ENCODE peak calls at places on chromosomes 6 and 20, in ten cellular contexts. D is fibroblast of the aortic adventitia, W is IMR-90, R is lung, C is brain microvascular endothelial cell, M is ovary, Y is ascending aorta, Q is AG10803, E is kidney epithelial cell, V is astrocyte of the spinal cord. K is an unnamed sample.

GRCh38 chr20:21608777-21609176 is 94.9 kb upstream of the NKX2-2 start:
- DNase-seq in D (no peak), W (no peak), R (no peak), C (no peak), M (no peak), Y (no peak), Q (no peak), E (no peak), V (no peak), K (no peak)

GRCh38 chr6:115221185-115221584 is 839.5 kb downstream of the FRK start:
- DNase-seq in D (no peak), W (no peak), R (no peak), C (no peak), M (no peak), Y (no peak), Q (no peak), E (no peak), V (no peak), K (no peak)

GRCh38 chr6:6660339-6661045 is 72.0 kb downstream of the LY86 start:
- DNase-seq in D (no peak), W (no peak), R (no peak), C (no peak), M (no peak), Y (no peak), Q (no peak), E (no peak), V (no peak), K (no peak)

GRCh38 chr6:106702451-106703110 is 73.2 kb downstream of the QRSL1 start:
- DNase-seq in D (no peak), W (no peak), R (no peak), C (no peak), M (no peak), Y (no peak), Q (no peak), E (peak), V (no peak), K (no peak)

GRCh38 chr20:18019068-18019467 is 38.6 kb downstream of the OVOL2 start:
- DNase-seq in D (peak), W (peak), R (no peak), C (peak), M (no peak), Y (no peak), Q (peak), E (no peak), V (no peak), K (no peak)

GRCh38 chr6:35078226-35078850 is 62.8 kb downstream of the TCP11 start:
- DNase-seq in D (no peak), W (no peak), R (no peak), C (no peak), M (no peak), Y (peak), Q (no peak), E (no peak), V (no peak), K (no peak)

GRCh38 chr20:3782597-3782996 is 1.3 kb upstream of the SPEF1 start:
- DNase-seq in D (no peak), W (no peak), R (no peak), C (no peak), M (no peak), Y (no peak), Q (no peak), E (no peak), V (no peak), K (no peak)

GRCh38 chr6:157811476-157812173 is 11.4 kb upstream of the SNX9 start:
- DNase-seq in D (peak), W (peak), R (no peak), C (peak), M (no peak), Y (no peak), Q (no peak), E (no peak), V (peak), K (no peak)

GRCh38 chr20:59075934-59076508 is 33.4 kb upstream of the PRELID3B start:
- DNase-seq in D (no peak), W (no peak), R (no peak), C (no peak), M (no peak), Y (no peak), Q (no peak), E (no peak), V (no peak), K (no peak)

GRCh38 chr6:105726902-105727655 is 324.2 kb upstream of the PREP start:
- DNase-seq in D (peak), W (peak), R (no peak), C (no peak), M (no peak), Y (no peak), Q (peak), E (no peak), V (no peak), K (peak)

GRCh38 chr6:25278914-25279747 is at the start of gene CARMIL1:
- DNase-seq in D (peak), W (peak), R (peak), C (peak), M (peak), Y (peak), Q (peak), E (no peak), V (peak), K (peak)

GRCh38 chr6:170295519-170296422 is 4.9 kb upstream of the DLL1 start:
- DNase-seq in D (no peak), W (no peak), R (no peak), C (no peak), M (no peak), Y (no peak), Q (no peak), E (no peak), V (no peak), K (peak)

GRCh38 chr20:36311141-36311853 is 5.2 kb downstream of the DLGAP4 start:
- DNase-seq in D (no peak), W (no peak), R (no peak), C (no peak), M (no peak), Y (no peak), Q (no peak), E (no peak), V (no peak), K (peak)

GRCh38 chr20:47350691-47351545 is 5.6 kb downstream of the ZMYND8 start:
- DNase-seq in D (no peak), W (no peak), R (no peak), C (no peak), M (no peak), Y (no peak), Q (no peak), E (no peak), V (no peak), K (no peak)

GRCh38 chr6:118893095-118893881 is 664 bp upstream of the ASF1A start:
- DNase-seq in D (peak), W (peak), R (peak), C (peak), M (no peak), Y (no peak), Q (peak), E (no peak), V (peak), K (peak)

GRCh38 chr6:43983632-43984031 is 143.6 kb downstream of the MRPL14 start:
- DNase-seq in D (no peak), W (no peak), R (no peak), C (no peak), M (no peak), Y (no peak), Q (no peak), E (no peak), V (no peak), K (no peak)

GRCh38 chr6:39401376-39401775 is 78.9 kb upstream of the KCNK16 start:
- DNase-seq in D (no peak), W (no peak), R (no peak), C (no peak), M (no peak), Y (no peak), Q (no peak), E (no peak), V (no peak), K (no peak)

GRCh38 chr20:62699741-62700140 is 8.9 kb upstream of the NTSR1 start:
- DNase-seq in D (no peak), W (no peak), R (no peak), C (no peak), M (no peak), Y (no peak), Q (no peak), E (no peak), V (no peak), K (no peak)

GRCh38 chr6:36840471-36841461 is 1.5 kb upstream of the CPNE5 start:
- DNase-seq in D (no peak), W (no peak), R (no peak), C (no peak), M (peak), Y (no peak), Q (no peak), E (no peak), V (no peak), K (no peak)

GRCh38 chr6:155162682-155163081 is 101.1 kb upstream of the CLDN20 start:
- DNase-seq in D (peak), W (peak), R (no peak), C (no peak), M (no peak), Y (no peak), Q (peak), E (no peak), V (no peak), K (no peak)

GRCh38 chr20:63128956-63129355 is 87.0 kb downstream of the YTHDF1 start:
- DNase-seq in D (no peak), W (no peak), R (no peak), C (no peak), M (no peak), Y (no peak), Q (no peak), E (no peak), V (no peak), K (no peak)

GRCh38 chr6:41596096-41596685 is 42.1 kb upstream of the MDFI start:
- DNase-seq in D (no peak), W (no peak), R (no peak), C (no peak), M (no peak), Y (no peak), Q (no peak), E (no peak), V (no peak), K (no peak)

GRCh38 chr20:4108495-4109306 is 93.3 kb upstream of the RNF24 start:
- DNase-seq in D (peak), W (peak), R (peak), C (peak), M (peak), Y (no peak), Q (peak), E (no peak), V (peak), K (peak)

GRCh38 chr20:17570347-17571152 is 675 bp downstream of the DSTN start:
- DNase-seq in D (peak), W (peak), R (peak), C (no peak), M (peak), Y (no peak), Q (peak), E (no peak), V (peak), K (no peak)

GRCh38 chr6:10613077-10613476 is 81.3 kb downstream of the C6orf52 start:
- DNase-seq in D (peak), W (peak), R (no peak), C (no peak), M (no peak), Y (no peak), Q (no peak), E (no peak), V (peak), K (peak)

GRCh38 chr20:1660263-1660662 is 2.7 kb upstream of the SIRPG start:
- DNase-seq in D (no peak), W (no peak), R (no peak), C (no peak), M (no peak), Y (no peak), Q (no peak), E (no peak), V (no peak), K (no peak)

GRCh38 chr20:63433351-63433750 is 39.1 kb downstream of the KCNQ2 start:
- DNase-seq in D (no peak), W (no peak), R (no peak), C (no peak), M (no peak), Y (no peak), Q (no peak), E (no peak), V (no peak), K (no peak)

GRCh38 chr20:22866757-22867425 is 168.2 kb upstream of the SSTR4 start:
- DNase-seq in D (peak), W (no peak), R (no peak), C (peak), M (no peak), Y (no peak), Q (no peak), E (no peak), V (peak), K (peak)

GRCh38 chr6:74932214-74932923 is 273.5 kb downstream of the COL12A1 start:
- DNase-seq in D (peak), W (peak), R (no peak), C (no peak), M (no peak), Y (no peak), Q (no peak), E (no peak), V (no peak), K (no peak)

GRCh38 chr20:9068896-9069663 is at the start of gene PLCB4:
- DNase-seq in D (peak), W (peak), R (no peak), C (peak), M (peak), Y (no peak), Q (peak), E (peak), V (peak), K (peak)

GRCh38 chr20:5504061-5504739 is 187.4 kb upstream of the PROKR2 start:
- DNase-seq in D (peak), W (no peak), R (peak), C (peak), M (peak), Y (no peak), Q (peak), E (no peak), V (peak), K (peak)
- H3K4me3 ChIP-seq in D (peak), W (peak), R (peak), C (peak), M (peak), Y (peak), Q (peak), E (peak), V (peak), K (peak)

DNA sequence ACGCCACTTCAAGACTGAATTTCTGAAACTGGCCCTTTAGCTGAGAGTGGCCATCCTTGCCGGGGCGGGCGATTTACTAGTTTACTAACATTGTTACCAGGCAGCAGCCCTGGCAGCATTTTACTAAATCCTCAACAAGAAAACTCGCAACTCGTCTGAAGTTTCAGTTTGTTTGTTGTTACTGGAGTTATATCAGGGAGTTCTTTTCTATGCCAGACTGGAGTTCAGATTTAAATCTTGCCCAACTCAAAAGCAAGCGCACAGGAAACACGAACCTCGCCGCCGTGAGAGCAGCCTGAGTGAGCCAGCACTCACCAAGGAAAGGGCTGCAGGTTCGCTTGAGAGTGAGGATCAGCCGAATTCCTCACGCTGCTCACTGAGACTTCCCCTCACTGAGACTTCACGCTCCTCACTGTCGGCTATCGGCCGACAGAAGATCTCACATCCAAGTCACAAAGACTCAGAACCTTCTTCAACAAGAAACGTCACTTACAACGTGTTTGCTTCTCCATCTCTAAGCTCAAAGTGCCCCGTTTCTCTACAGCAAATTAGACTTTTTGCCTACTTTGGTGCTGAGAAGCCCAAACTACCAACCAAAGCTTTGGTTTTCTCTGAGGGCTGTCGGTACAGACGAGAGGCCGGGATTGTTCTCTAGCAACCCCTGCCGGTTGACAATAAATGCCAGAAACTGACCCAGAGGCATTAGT is 78.9 kb downstream of the OLIG3 start:
- DNase-seq in D (peak), W (peak), R (peak), C (peak), M (peak), Y (no peak), Q (peak), E (peak), V (peak), K (peak)
- TF ChIP-seq CTCF in D (peak), W (peak), R (peak), C (peak), M (peak), Y (peak), Q (peak), E (peak), V (peak), K (peak)

GRCh38 chr6:108171918-108172516 is 6.2 kb downstream of the NR2E1 start:
- DNase-seq in D (no peak), W (no peak), R (no peak), C (no peak), M (no peak), Y (no peak), Q (no peak), E (no peak), V (no peak), K (no peak)
- H3K4me3 ChIP-seq in D (no peak), W (no peak), R (no peak), C (no peak), M (no peak), Y (no peak), Q (no peak), E (no peak), V (no peak), K (no peak)

GRCh38 chr6:103122766-103123601 is 1729.5 kb downstream of the GRIK2 start:
- DNase-seq in D (peak), W (peak), R (peak), C (peak), M (no peak), Y (no peak), Q (peak), E (peak), V (peak), K (no peak)
- TF ChIP-seq CTCF in D (no peak), W (peak), R (peak), C (peak), M (no peak), Y (no peak), Q (peak), E (peak), V (peak), K (no peak)

DNA sequence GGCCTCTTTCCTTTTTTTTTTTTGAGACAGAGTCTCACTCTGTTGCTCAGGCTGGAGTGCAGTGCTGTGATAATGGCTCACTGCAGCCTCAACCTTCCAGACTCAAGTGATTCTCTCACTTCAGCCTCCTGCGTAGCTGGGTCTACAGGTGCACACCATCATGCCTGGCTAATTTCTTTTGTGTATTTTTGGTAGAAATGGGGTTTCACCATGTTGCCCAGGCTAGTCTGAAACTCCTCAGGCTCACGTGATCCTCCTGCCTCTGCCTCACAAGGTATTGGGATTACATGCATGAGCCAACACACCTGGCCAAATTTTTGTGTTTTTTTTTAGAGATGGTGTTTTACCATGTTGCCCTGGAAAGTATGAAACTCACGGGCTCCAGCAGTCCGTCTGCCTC is 29.3 kb downstream of the SRC start:
- DNase-seq in D (no peak), W (no peak), R (no peak), C (no peak), M (no peak), Y (no peak), Q (no peak), E (no peak), V (no peak), K (no peak)
- H3K4me3 ChIP-seq in D (no peak), W (no peak), R (no peak), C (no peak), M (no peak), Y (no peak), Q (no peak), E (no peak), V (no peak), K (no peak)

GRCh38 chr6:21935561-21936028 is 342.0 kb downstream of the SOX4 start:
- DNase-seq in D (peak), W (peak), R (peak), C (peak), M (no peak), Y (no peak), Q (peak), E (no peak), V (peak), K (peak)
- TF ChIP-seq CTCF in D (peak), W (peak), R (peak), C (peak), M (no peak), Y (no peak), Q (peak), E (peak), V (peak), K (peak)

GRCh38 chr20:29874476-29875202 is 1382.8 kb upstream of the DEFB115 start:
- DNase-seq in D (no peak), W (no peak), R (no peak), C (no peak), M (no peak), Y (no peak), Q (no peak), E (no peak), V (no peak), K (no peak)

GRCh38 chr20:29878777-29879442 is 1378.6 kb upstream of the DEFB115 start:
- DNase-seq in D (no peak), W (no peak), R (no peak), C (no peak), M (no peak), Y (no peak), Q (no peak), E (no peak), V (no peak), K (no peak)

GRCh38 chr20:29876911-29877285 is 1380.6 kb upstream of the DEFB115 start:
- DNase-seq in D (no peak), W (no peak), R (no peak), C (no peak), M (no peak), Y (no peak), Q (no peak), E (no peak), V (no peak), K (no peak)

GRCh38 chr20:29878281-29878741 is 1379.2 kb upstream of the DEFB115 start:
- DNase-seq in D (no peak), W (no peak), R (no peak), C (no peak), M (no peak), Y (no peak), Q (no peak), E (no peak), V (no peak), K (no peak)

DNA sequence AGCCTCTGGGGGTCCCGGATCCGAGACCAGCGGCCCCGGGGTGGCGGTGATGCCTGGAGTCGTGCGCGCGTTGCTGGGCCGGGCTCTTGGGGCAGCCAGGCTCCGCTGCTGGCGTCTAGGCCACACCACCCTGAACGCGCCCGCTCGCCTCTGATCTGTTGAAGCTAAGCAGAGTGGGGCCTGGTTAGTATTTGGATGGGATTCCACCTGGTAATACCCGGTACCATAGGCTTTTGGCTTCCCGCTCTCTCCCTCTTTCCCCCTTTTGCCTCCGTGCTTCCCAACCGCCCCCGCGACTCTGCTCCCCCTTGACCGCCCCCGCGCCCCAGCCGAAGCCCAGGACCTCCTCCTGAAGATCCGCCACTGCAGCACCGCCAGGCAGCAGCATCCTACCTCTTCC is 1383.5 kb upstream of the DEFB115 start:
- DNase-seq in D (peak), W (peak), R (no peak), C (peak), M (no peak), Y (no peak), Q (peak), E (no peak), V (peak), K (peak)
- H3K4me3 ChIP-seq in D (peak), W (peak), R (peak), C (peak), M (no peak), Y (no peak), Q (peak), E (peak), V (peak), K (peak)

GRCh38 chr6:116971959-116972358 is 94.9 kb downstream of the RFX6 start:
- DNase-seq in D (peak), W (peak), R (no peak), C (peak), M (no peak), Y (no peak), Q (peak), E (peak), V (peak), K (peak)
- TF ChIP-seq CTCF in D (peak), W (peak), R (no peak), C (peak), M (no peak), Y (no peak), Q (peak), E (peak), V (peak), K (peak)

DNA sequence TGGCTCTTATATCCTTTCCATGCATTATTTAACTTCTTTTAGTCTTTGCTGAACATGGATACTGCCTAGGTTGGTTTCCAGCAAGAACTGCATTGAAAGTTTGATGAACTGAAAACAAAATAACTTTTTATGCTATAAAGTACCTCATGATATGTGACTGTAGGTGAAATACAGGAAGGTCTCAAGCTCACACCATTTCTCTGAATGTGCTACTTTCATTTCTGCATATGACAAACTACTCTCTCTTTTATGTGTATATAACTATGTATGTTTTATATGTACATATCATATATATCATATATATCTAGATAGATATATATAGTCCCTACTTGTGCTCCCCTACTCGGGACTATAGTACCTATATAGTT is 65.9 kb downstream of the AIG1 start:
- DNase-seq in D (no peak), W (no peak), R (no peak), C (no peak), M (no peak), Y (no peak), Q (no peak), E (no peak), V (no peak), K (no peak)
- H3K4me3 ChIP-seq in D (no peak), W (no peak), R (no peak), C (no peak), M (no peak), Y (no peak), Q (no peak), E (no peak), V (no peak), K (no peak)